ENCODE peak calls at places on chromosome 5, in nine cellular contexts. H, P, A, K, U, S, G, B and C are unnamed samples.

GRCh38 chr5:149452665-149453617 is 73.8 kb upstream of the IL17B start:
- DNase-seq in K (peak; percentile 58), S (no peak), H (no peak), A (no peak), B (no peak), U (peak; percentile 63), G (no peak), P (peak; percentile 50), C (no peak)

GRCh38 chr5:133159543-133159942 is 107.7 kb downstream of the HSPA4 start:
- DNase-seq in H (no peak), K (no peak), G (no peak), A (no peak), S (no peak), P (no peak), B (no peak), U (no peak), C (no peak)

GRCh38 chr5:116872986-116873385 is 298.4 kb upstream of the SEMA6A start:
- DNase-seq in K (no peak), A (no peak), S (no peak), B (no peak), P (no peak), U (no peak), G (no peak), H (no peak), C (no peak)

GRCh38 chr5:116494784-116495480 is 79.7 kb downstream of the SEMA6A start:
- DNase-seq in U (no peak), S (no peak), A (no peak), K (no peak), B (no peak), H (no peak), G (peak; percentile 68), P (peak; percentile 29), C (no peak)

GRCh38 chr5:34802834-34803563 is 36.0 kb upstream of the TTC23L start:
- DNase-seq in U (no peak), A (no peak), S (no peak), H (no peak), P (no peak), G (no peak), K (no peak), B (no peak), C (no peak)

GRCh38 chr5:136113606-136114005 is 19.0 kb upstream of the SMAD5 start:
- DNase-seq in U (no peak), A (no peak), S (no peak), H (no peak), K (no peak), B (no peak), G (no peak), P (no peak), C (no peak)

GRCh38 chr5:178326054-178326715 is 93.6 kb upstream of the PHYKPL start:
- DNase-seq in G (no peak), S (no peak), A (no peak), U (peak; percentile 45), H (no peak), B (peak; percentile 10), P (no peak), K (no peak), C (no peak)

GRCh38 chr5:128318691-128319090 is 219.4 kb downstream of the FBN2 start:
- DNase-seq in H (no peak), G (no peak), P (no peak), K (no peak), B (no peak), A (no peak), U (no peak), S (no peak), C (peak; percentile 20)

GRCh38 chr5:73826761-73827450 is 200.9 kb downstream of the ARHGEF28 start:
- DNase-seq in G (no peak), H (no peak), K (no peak), S (no peak), A (no peak), U (no peak), B (no peak), P (no peak), C (peak; percentile 85)

GRCh38 chr5:151615431-151615830 is 24.3 kb upstream of the FAT2 start:
- DNase-seq in G (no peak), H (no peak), A (no peak), K (no peak), S (no peak), B (no peak), P (no peak), U (no peak), C (peak; percentile 100)

GRCh38 chr5:172410839-172411238 is 43.5 kb downstream of the SH3PXD2B start:
- DNase-seq in S (no peak), P (no peak), A (no peak), H (no peak), K (no peak), B (no peak), U (no peak), G (no peak), C (no peak)

GRCh38 chr5:138569759-138570158 is 5.4 kb downstream of the HSPA9 start:
- DNase-seq in B (no peak), S (no peak), G (no peak), A (no peak), H (no peak), U (no peak), P (no peak), K (no peak), C (no peak)

DNA sequence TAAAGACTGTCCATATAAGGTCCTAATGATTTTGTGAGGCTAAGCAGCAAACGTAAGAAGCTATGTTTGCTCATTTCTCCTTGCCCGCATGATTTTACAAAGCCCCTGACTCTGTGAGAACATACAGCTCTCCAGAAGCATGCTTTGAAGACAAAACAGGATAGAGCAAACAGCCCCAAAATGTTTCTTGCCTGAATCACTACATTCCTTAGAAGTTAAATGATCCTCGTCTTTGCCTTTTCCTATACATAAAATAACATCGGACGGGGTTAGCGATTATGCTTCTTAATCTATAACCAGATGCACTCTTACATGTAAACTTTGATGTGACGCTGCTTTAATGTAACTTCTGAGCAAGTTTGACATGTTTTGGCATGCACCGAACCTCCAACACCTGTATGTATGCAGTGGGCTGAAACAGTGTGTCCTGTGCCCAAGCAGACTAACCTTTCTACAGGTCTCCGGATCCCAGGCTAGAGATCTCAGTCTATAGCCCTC is 353.7 kb downstream of the CETN3 start:
- DNase-seq in S (no peak), K (no peak), U (no peak), H (no peak), A (no peak), B (no peak), P (peak; percentile 2), G (no peak), C (no peak)
- H3K27ac ChIP-seq in S (no peak overlapping the region), K (no peak overlapping the region), U (no peak overlapping the region), H (no peak overlapping the region), A (no peak overlapping the region), B (no peak overlapping the region), P (no peak overlapping the region), G (no peak overlapping the region), C (peak overlapping the region; percentile 24)

GRCh38 chr5:52799358-52799982 is 11.8 kb downstream of the ITGA1 start:
- DNase-seq in P (peak; percentile 82), A (peak; percentile 42), B (no peak), U (no peak), K (peak; percentile 29), G (no peak), H (no peak), S (no peak), C (no peak)
- H3K27ac ChIP-seq in P (peak overlapping the region; percentile 94), A (peak overlapping the region; percentile 82), B (peak overlapping the region; percentile 94), U (peak overlapping the region; percentile 96), K (peak overlapping the region; percentile 96), G (peak overlapping the region; percentile 87), H (peak overlapping the region; percentile 76), S (peak overlapping the region; percentile 75), C (peak overlapping the region; percentile 99)

GRCh38 chr5:88888799-88889164 is 5.8 kb upstream of the MEF2C start:
- DNase-seq in H (no peak), G (no peak), P (no peak), B (no peak), K (no peak), U (no peak), A (no peak), S (no peak), C (no peak)

GRCh38 chr5:88888291-88888690 is 5.3 kb upstream of the MEF2C start:
- DNase-seq in S (no peak), H (no peak), P (no peak), B (no peak), G (no peak), K (no peak), A (no peak), U (no peak), C (no peak)

GRCh38 chr5:88889165-88890069 is 6.4 kb upstream of the MEF2C start:
- DNase-seq in A (peak; percentile 25), K (peak; percentile 63), B (peak; percentile 90), U (peak; percentile 44), G (no peak), P (peak; percentile 66), S (no peak), H (no peak), C (no peak)

GRCh38 chr5:88892669-88893068 is 9.7 kb upstream of the MEF2C start:
- DNase-seq in S (no peak), K (no peak), A (no peak), G (no peak), B (no peak), U (peak; percentile 30), P (peak; percentile 41), H (no peak), C (no peak)

DNA sequence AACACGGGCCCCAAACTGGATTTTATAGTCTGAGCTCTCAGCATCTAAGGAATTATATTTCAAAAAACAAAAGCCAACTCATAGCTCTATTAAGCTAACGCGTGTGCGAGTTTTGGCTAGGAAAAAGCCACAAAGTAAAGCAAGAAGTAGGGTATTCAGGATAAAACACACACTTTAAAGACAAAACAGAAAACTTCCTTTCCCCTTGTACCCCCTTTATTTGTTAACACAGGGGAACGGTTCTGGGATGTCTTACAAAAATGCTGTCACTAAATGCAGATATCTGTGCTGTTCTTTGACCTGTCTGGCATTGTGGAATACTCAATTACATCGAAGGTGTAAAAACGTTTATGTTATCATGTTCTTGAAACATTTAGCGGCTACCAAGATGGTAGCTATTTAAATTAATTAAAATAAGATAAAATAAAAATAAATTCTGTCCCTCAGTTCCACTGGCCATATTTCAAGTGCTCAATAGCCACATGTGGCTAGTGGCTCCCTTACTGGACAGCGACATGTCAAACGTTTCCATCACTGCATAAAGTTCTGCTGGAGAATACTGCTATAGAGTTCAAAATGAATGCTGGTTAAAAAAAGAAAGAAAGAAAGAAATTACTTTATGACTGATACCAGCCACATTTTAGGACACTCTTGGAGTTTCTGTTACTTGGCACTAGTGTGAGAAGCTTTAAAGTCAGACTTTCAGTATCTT is 7.2 kb upstream of the MEF2C start:
- DNase-seq in G (no peak), P (no peak), K (no peak), A (no peak), H (no peak), B (no peak), S (no peak), U (no peak), C (no peak)
- H3K27ac ChIP-seq in G (no peak overlapping the region), P (no peak overlapping the region), K (peak overlapping the region; percentile 94), A (no peak overlapping the region), H (no peak overlapping the region), B (peak overlapping the region; percentile 92), S (no peak overlapping the region), U (peak overlapping the region; percentile 94), C (no peak overlapping the region)

DNA sequence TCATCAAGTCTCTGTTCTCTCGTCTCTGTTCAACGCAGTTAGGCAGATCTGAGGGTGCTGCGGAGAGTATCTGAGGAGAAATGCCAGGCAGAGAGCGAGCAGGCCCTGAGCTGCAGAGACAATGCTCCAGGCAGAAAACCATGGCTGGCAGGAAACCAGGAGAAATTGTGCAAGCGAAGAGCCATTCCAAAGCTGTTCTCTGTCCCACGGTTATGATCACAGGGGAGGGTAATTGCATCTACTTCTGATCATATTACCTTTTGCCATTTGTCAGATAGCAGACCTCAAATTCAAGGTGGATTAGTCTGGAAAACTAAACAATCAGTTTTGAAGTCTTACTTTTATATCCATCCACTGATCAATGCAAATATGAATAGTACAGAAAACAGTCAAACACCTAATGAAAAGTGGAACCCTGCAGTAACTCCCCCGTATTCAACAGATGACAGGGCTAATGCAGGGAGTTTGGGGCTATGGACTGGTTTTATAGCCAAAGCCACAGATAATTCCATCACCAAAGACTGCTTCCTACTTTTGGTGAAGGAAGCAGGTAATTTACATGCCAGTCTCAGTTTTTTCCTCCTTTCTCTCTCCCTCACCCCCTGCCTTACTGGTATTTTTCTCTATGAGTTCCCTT is 228.0 kb downstream of the DCP2 start:
- DNase-seq in H (no peak), A (no peak), B (no peak), G (no peak), K (peak; percentile 52), P (no peak), S (no peak), U (peak; percentile 70), C (peak; percentile 34)
- H3K27ac ChIP-seq in H (no peak overlapping the region), A (no peak overlapping the region), B (no peak overlapping the region), G (no peak overlapping the region), K (peak overlapping the region; percentile 84), P (no peak overlapping the region), S (no peak overlapping the region), U (peak overlapping the region; percentile 73), C (peak overlapping the region; percentile 49)